ENCODE peak calls at places on chromosomes 4 and X, in seven cellular contexts. One of them, this sample, is unnamed. For H3K4me1, the result is how much of the 10 kb centered on the place peaks cover.

GRCh38 chrX:110415440-110416167 is 57.0 kb downstream of the RTL9 start:
- DNase-seq in transverse colon: no peak
- DNase-seq in A549: no peak
- DNase-seq in endothelial cell of umbilical vein: no peak
- DNase-seq in adrenal gland: no peak
- DNase-seq in heart left ventricle: no peak
- DNase-seq in sigmoid colon: no peak
- DNase-seq in this sample: no peak

GRCh38 chrX:38726596-38726995 is 74.7 kb upstream of the MID1IP1 start:
- DNase-seq in transverse colon: no peak
- DNase-seq in heart left ventricle: no peak
- DNase-seq in sigmoid colon: no peak
- DNase-seq in adrenal gland: no peak
- DNase-seq in A549: no peak
- DNase-seq in endothelial cell of umbilical vein: no peak
- DNase-seq in this sample: no peak

GRCh38 chr4:38867478-38868054 is at the start of gene FAM114A1:
- DNase-seq in heart left ventricle: peak
- DNase-seq in transverse colon: peak
- DNase-seq in A549: peak
- DNase-seq in endothelial cell of umbilical vein: peak
- DNase-seq in sigmoid colon: peak
- DNase-seq in adrenal gland: peak
- DNase-seq in this sample: peak

GRCh38 chr4:40121515-40121914 is 64.9 kb downstream of the N4BP2 start:
- DNase-seq in transverse colon: no peak
- DNase-seq in adrenal gland: no peak
- DNase-seq in heart left ventricle: no peak
- DNase-seq in sigmoid colon: no peak
- DNase-seq in A549: no peak
- DNase-seq in endothelial cell of umbilical vein: peak
- DNase-seq in this sample: no peak

GRCh38 chr4:99965674-99966350 is 15.7 kb upstream of the H2AZ1 start:
- DNase-seq in adrenal gland: no peak
- DNase-seq in sigmoid colon: no peak
- DNase-seq in A549: no peak
- DNase-seq in endothelial cell of umbilical vein: no peak
- DNase-seq in transverse colon: no peak
- DNase-seq in heart left ventricle: no peak
- DNase-seq in this sample: no peak

GRCh38 chr4:151931563-151931962 is 170.8 kb upstream of the GATB start:
- DNase-seq in heart left ventricle: no peak
- DNase-seq in endothelial cell of umbilical vein: no peak
- DNase-seq in A549: no peak
- DNase-seq in sigmoid colon: no peak
- DNase-seq in adrenal gland: no peak
- DNase-seq in transverse colon: no peak
- DNase-seq in this sample: no peak

GRCh38 chrX:1425381-1425780 is 27.3 kb downstream of the ASMTL start:
- DNase-seq in transverse colon: no peak
- DNase-seq in heart left ventricle: no peak
- DNase-seq in A549: no peak
- DNase-seq in adrenal gland: no peak
- DNase-seq in sigmoid colon: peak
- DNase-seq in endothelial cell of umbilical vein: no peak
- DNase-seq in this sample: no peak

GRCh38 chrX:145630806-145631435 is 186.7 kb upstream of the SLITRK2 start:
- DNase-seq in A549: no peak
- DNase-seq in adrenal gland: no peak
- DNase-seq in transverse colon: no peak
- DNase-seq in sigmoid colon: no peak
- DNase-seq in endothelial cell of umbilical vein: no peak
- DNase-seq in heart left ventricle: no peak
- DNase-seq in this sample: no peak

GRCh38 chr4:38067499-38067898 is 107.3 kb downstream of the PTTG2 start:
- DNase-seq in heart left ventricle: no peak
- DNase-seq in endothelial cell of umbilical vein: no peak
- DNase-seq in sigmoid colon: no peak
- DNase-seq in adrenal gland: no peak
- DNase-seq in transverse colon: no peak
- DNase-seq in A549: no peak
- DNase-seq in this sample: no peak

GRCh38 chrX:154436597-154437397 is at the start of gene GDI1:
- DNase-seq in endothelial cell of umbilical vein: no peak
- DNase-seq in adrenal gland: no peak
- DNase-seq in heart left ventricle: peak
- DNase-seq in A549: peak
- DNase-seq in sigmoid colon: peak
- DNase-seq in transverse colon: peak
- DNase-seq in this sample: no peak

GRCh38 chr4:140144937-140145336 is 9.0 kb downstream of the MAML3 start:
- DNase-seq in adrenal gland: no peak
- DNase-seq in endothelial cell of umbilical vein: no peak
- DNase-seq in A549: no peak
- DNase-seq in transverse colon: no peak
- DNase-seq in sigmoid colon: no peak
- DNase-seq in heart left ventricle: no peak
- DNase-seq in this sample: no peak

GRCh38 chrX:24782011-24782410 is 88.3 kb downstream of the POLA1 start:
- DNase-seq in heart left ventricle: no peak
- DNase-seq in adrenal gland: no peak
- DNase-seq in endothelial cell of umbilical vein: no peak
- DNase-seq in transverse colon: no peak
- DNase-seq in A549: no peak
- DNase-seq in sigmoid colon: no peak
- DNase-seq in this sample: no peak

GRCh38 chr4:148477276-148477675 is 35.1 kb upstream of the NR3C2 start:
- DNase-seq in adrenal gland: no peak
- DNase-seq in heart left ventricle: no peak
- DNase-seq in sigmoid colon: no peak
- DNase-seq in transverse colon: no peak
- DNase-seq in endothelial cell of umbilical vein: no peak
- DNase-seq in A549: no peak
- DNase-seq in this sample: no peak

GRCh38 chrX:110407910-110408545 is 49.4 kb downstream of the RTL9 start:
- DNase-seq in heart left ventricle: no peak
- DNase-seq in adrenal gland: peak
- DNase-seq in transverse colon: peak
- DNase-seq in sigmoid colon: no peak
- DNase-seq in endothelial cell of umbilical vein: peak
- DNase-seq in A549: peak
- DNase-seq in this sample: peak

GRCh38 chrX:40146471-40147398 is 49.0 kb upstream of the BCOR start:
- DNase-seq in sigmoid colon: peak
- DNase-seq in A549: no peak
- DNase-seq in endothelial cell of umbilical vein: no peak
- DNase-seq in heart left ventricle: no peak
- DNase-seq in transverse colon: no peak
- DNase-seq in adrenal gland: no peak
- DNase-seq in this sample: no peak

GRCh38 chr4:3677671-3678070 is 88.5 kb upstream of the ADRA2C start:
- DNase-seq in A549: no peak
- DNase-seq in heart left ventricle: no peak
- DNase-seq in endothelial cell of umbilical vein: no peak
- DNase-seq in sigmoid colon: peak
- DNase-seq in adrenal gland: no peak
- DNase-seq in transverse colon: no peak
- DNase-seq in this sample: no peak

GRCh38 chr4:40908702-40909362 is 159.1 kb downstream of the NSUN7 start:
- DNase-seq in heart left ventricle: no peak
- DNase-seq in transverse colon: peak
- DNase-seq in sigmoid colon: peak
- DNase-seq in endothelial cell of umbilical vein: peak
- DNase-seq in A549: peak
- DNase-seq in adrenal gland: peak
- DNase-seq in this sample: peak

GRCh38 chrX:56563231-56564116 is at the start of gene UBQLN2:
- DNase-seq in A549: no peak
- DNase-seq in heart left ventricle: peak
- DNase-seq in sigmoid colon: peak
- DNase-seq in endothelial cell of umbilical vein: peak
- DNase-seq in transverse colon: peak
- DNase-seq in adrenal gland: peak
- DNase-seq in this sample: peak

GRCh38 chr4:47122592-47123291 is 91.4 kb downstream of the GABRB1 start:
- DNase-seq in adrenal gland: peak
- DNase-seq in transverse colon: peak
- DNase-seq in heart left ventricle: no peak
- DNase-seq in endothelial cell of umbilical vein: peak
- DNase-seq in sigmoid colon: no peak
- DNase-seq in A549: peak
- DNase-seq in this sample: peak

GRCh38 chr4:151563194-151563593 is 154.2 kb downstream of the FHIP1A start:
- DNase-seq in endothelial cell of umbilical vein: no peak
- DNase-seq in sigmoid colon: no peak
- DNase-seq in A549: no peak
- DNase-seq in transverse colon: no peak
- DNase-seq in adrenal gland: no peak
- DNase-seq in heart left ventricle: no peak
- DNase-seq in this sample: peak

GRCh38 chr4:85402371-85402770 is 72.6 kb upstream of the ARHGAP24 start:
- DNase-seq in heart left ventricle: no peak
- DNase-seq in endothelial cell of umbilical vein: no peak
- DNase-seq in adrenal gland: no peak
- DNase-seq in transverse colon: no peak
- DNase-seq in sigmoid colon: no peak
- DNase-seq in A549: no peak
- DNase-seq in this sample: no peak

GRCh38 chr4:176879370-176880116 is 86.8 kb upstream of the VEGFC start:
- DNase-seq in sigmoid colon: no peak
- DNase-seq in transverse colon: no peak
- DNase-seq in heart left ventricle: no peak
- DNase-seq in endothelial cell of umbilical vein: no peak
- DNase-seq in adrenal gland: no peak
- DNase-seq in A549: no peak
- DNase-seq in this sample: no peak

GRCh38 chr4:35525192-35525978 is 718.9 kb downstream of the ARAP2 start:
- DNase-seq in adrenal gland: no peak
- DNase-seq in sigmoid colon: no peak
- DNase-seq in endothelial cell of umbilical vein: no peak
- DNase-seq in heart left ventricle: peak
- DNase-seq in transverse colon: no peak
- DNase-seq in A549: no peak
- DNase-seq in this sample: no peak

GRCh38 chr4:27305246-27305645 is 444.6 kb downstream of the STIM2 start:
- DNase-seq in adrenal gland: no peak
- DNase-seq in A549: no peak
- DNase-seq in transverse colon: no peak
- DNase-seq in sigmoid colon: no peak
- DNase-seq in heart left ventricle: no peak
- DNase-seq in endothelial cell of umbilical vein: no peak
- DNase-seq in this sample: no peak

GRCh38 chrX:118627084-118627758 is 100.2 kb upstream of the IL13RA1 start:
- DNase-seq in adrenal gland: no peak
- DNase-seq in A549: peak
- DNase-seq in sigmoid colon: no peak
- DNase-seq in transverse colon: no peak
- DNase-seq in endothelial cell of umbilical vein: peak
- DNase-seq in heart left ventricle: no peak
- DNase-seq in this sample: no peak
- TF ChIP-seq CTCF in adrenal gland: peak
- TF ChIP-seq CTCF in A549: peak
- TF ChIP-seq CTCF in sigmoid colon: no peak
- TF ChIP-seq CTCF in transverse colon: no peak
- TF ChIP-seq CTCF in endothelial cell of umbilical vein: peak
- TF ChIP-seq CTCF in heart left ventricle: no peak
- TF ChIP-seq CTCF in this sample: no peak

GRCh38 chrX:78945186-78945912 is at the start of gene P2RY10:
- DNase-seq in transverse colon: peak
- DNase-seq in endothelial cell of umbilical vein: no peak
- DNase-seq in adrenal gland: no peak
- DNase-seq in heart left ventricle: no peak
- DNase-seq in A549: no peak
- DNase-seq in sigmoid colon: no peak
- DNase-seq in this sample: no peak
- TF ChIP-seq POLR2A in transverse colon: peak
- TF ChIP-seq POLR2A in endothelial cell of umbilical vein: no peak
- TF ChIP-seq POLR2A in adrenal gland: no peak
- TF ChIP-seq POLR2A in heart left ventricle: no peak
- TF ChIP-seq POLR2A in A549: no peak
- TF ChIP-seq POLR2A in sigmoid colon: no peak
- TF ChIP-seq POLR2A in this sample: no peak

DNA sequence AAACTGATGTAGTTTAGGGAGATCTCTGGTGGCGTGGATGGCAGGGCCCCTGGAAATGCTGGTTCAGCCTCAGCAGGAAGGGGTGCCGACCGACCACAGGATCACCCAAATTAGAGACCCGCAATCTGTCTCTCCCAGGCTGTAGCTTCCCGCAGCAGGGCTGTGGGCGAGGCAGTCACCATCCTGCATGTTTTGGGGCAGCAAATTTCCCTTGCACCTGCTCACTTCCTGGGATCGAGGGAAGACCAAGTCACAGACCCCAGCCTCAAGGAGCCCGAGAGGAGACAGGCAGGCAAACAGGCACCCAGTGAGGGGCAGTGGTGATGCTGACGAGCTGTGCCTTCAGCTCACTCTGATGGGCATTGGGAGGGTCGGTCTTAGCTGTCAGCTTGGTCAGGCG is 21.2 kb upstream of the GPR78 start:
- DNase-seq in endothelial cell of umbilical vein: no peak
- DNase-seq in transverse colon: no peak
- DNase-seq in heart left ventricle: no peak
- DNase-seq in A549: no peak
- DNase-seq in adrenal gland: no peak
- DNase-seq in sigmoid colon: no peak
- DNase-seq in this sample: no peak
- H3K4me1 ChIP-seq in endothelial cell of umbilical vein: under half
- H3K4me1 ChIP-seq in transverse colon: under half
- H3K4me1 ChIP-seq in heart left ventricle: under half
- H3K4me1 ChIP-seq in A549: under half
- H3K4me1 ChIP-seq in adrenal gland: under half
- H3K4me1 ChIP-seq in sigmoid colon: under half
- H3K4me1 ChIP-seq in this sample: under half

DNA sequence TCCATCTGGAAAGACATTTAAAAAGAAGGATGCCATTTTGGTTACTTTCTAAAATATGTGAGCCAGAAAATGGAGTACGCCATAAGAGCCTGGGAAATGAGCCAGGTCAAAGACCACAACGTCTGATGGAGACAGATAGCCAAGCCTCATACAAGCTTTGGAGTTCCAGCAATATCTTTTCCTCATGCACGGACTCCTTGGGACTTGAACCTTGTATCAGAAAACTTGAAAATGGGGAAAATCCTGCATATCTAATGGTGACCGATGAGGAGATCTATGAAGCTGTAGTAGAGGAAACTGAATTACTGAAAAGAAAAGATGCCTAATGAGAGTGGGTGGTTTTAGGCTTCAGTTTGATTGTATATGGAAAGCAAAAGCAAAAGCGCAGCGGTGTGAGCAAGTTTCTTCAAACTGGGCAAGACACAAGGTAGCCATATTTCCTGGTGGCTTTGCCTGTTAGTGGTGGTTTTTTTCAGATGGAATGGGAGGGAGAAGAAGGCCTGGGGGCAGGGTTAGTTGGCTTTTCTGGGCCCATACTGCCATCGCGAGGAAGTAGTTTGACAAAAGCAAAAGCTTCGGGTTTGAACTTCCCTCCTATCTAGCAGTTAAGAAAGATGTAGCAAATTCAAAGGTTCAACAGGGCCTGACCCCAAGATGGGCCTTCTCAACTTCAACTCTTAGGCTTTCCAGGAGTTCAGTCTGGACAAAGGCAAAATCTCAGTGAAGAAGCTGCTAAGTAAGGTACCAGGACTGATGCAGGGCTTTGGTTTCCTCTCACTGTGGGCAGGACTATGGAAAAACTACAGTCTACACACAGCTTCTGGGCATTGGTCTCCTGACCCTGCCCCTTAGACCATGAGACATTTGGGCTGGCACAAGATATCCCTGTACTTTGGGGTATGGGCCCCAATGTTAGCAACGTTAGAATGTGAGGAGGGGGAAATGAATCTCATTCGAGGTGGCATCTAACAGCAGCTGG is 210.0 kb upstream of the STK26 start:
- DNase-seq in endothelial cell of umbilical vein: peak
- DNase-seq in transverse colon: peak
- DNase-seq in adrenal gland: peak
- DNase-seq in heart left ventricle: no peak
- DNase-seq in A549: peak
- DNase-seq in sigmoid colon: peak
- DNase-seq in this sample: no peak
- TF ChIP-seq CTCF in endothelial cell of umbilical vein: no peak
- TF ChIP-seq CTCF in transverse colon: peak
- TF ChIP-seq CTCF in adrenal gland: peak
- TF ChIP-seq CTCF in heart left ventricle: peak
- TF ChIP-seq CTCF in A549: peak
- TF ChIP-seq CTCF in sigmoid colon: no peak
- TF ChIP-seq CTCF in this sample: no peak

This sample was measured in prostate gland.